ENCODE peak calls at places on chromosome 9, in four cellular contexts. M is SK-N-SH, V is GM12878, L is K562. G is an unnamed sample.

GRCh38 chr9:112193562-112194288 is 18.6 kb upstream of the SUSD1 start:
- DNase-seq in M (no peak), V (no peak), L (no peak), G (no peak)

GRCh38 chr9:114861922-114862605 is 56.2 kb upstream of the TNFSF15 start:
- DNase-seq in L (no peak), M (no peak), V (no peak), G (no peak)

GRCh38 chr9:105887679-105888078 is 193.3 kb downstream of the TMEM38B start:
- DNase-seq in V (no peak), L (no peak), M (no peak), G (no peak)

GRCh38 chr9:27426717-27427645 is 97.1 kb upstream of the IFNK start:
- DNase-seq in V (no peak), L (no peak), M (no peak), G (no peak)

GRCh38 chr9:83430681-83431080 is 107.5 kb downstream of the FRMD3 start:
- DNase-seq in V (no peak), M (no peak), L (no peak), G (no peak)

GRCh38 chr9:80948107-80948506 is 741.2 kb downstream of the TLE1 start:
- DNase-seq in V (no peak), M (no peak), L (no peak), G (no peak)

GRCh38 chr9:16653491-16654407 is 216.7 kb downstream of the BNC2 start:
- DNase-seq in M (peak), L (no peak), V (no peak), G (no peak)

GRCh38 chr9:119375892-119376291 is 6.7 kb upstream of the BRINP1 start:
- DNase-seq in V (no peak), L (no peak), M (peak), G (peak)

GRCh38 chr9:93304574-93305496 is 120.9 kb downstream of the WNK2 start:
- DNase-seq in V (no peak), M (peak), L (peak), G (peak)

GRCh38 chr9:91179237-91180138 is 182.2 kb downstream of the AUH start:
- DNase-seq in V (no peak), L (peak), M (no peak), G (no peak)

GRCh38 chr9:22216730-22217160 is 207.6 kb upstream of the CDKN2B start:
- DNase-seq in M (no peak), V (no peak), L (no peak), G (no peak)

GRCh38 chr9:134344068-134344820 is 18.0 kb downstream of the RXRA start:
- DNase-seq in L (peak), V (no peak), M (no peak), G (peak)

GRCh38 chr9:31699836-31700235 is 684.6 kb upstream of the ACO1 start:
- DNase-seq in V (no peak), M (no peak), L (no peak), G (no peak)

GRCh38 chr9:95197692-95198271 is 119.7 kb downstream of the FANCC start:
- DNase-seq in M (no peak), L (no peak), V (no peak), G (no peak)

GRCh38 chr9:89978185-89978584 is 373.4 kb downstream of the GADD45G start:
- DNase-seq in V (no peak), M (no peak), L (peak), G (no peak)

GRCh38 chr9:127172066-127172707 is 49.8 kb upstream of the ANGPTL2 start:
- DNase-seq in M (no peak), L (no peak), V (no peak), G (no peak)

GRCh38 chr9:100756217-100756616 is 178.3 kb downstream of the CAVIN4 start:
- DNase-seq in V (no peak), L (no peak), M (no peak), G (no peak)

GRCh38 chr9:14207352-14207995 is 106.5 kb downstream of the NFIB start:
- DNase-seq in V (peak), L (no peak), M (no peak), G (no peak)

GRCh38 chr9:119318371-119318770 is 50.9 kb downstream of the BRINP1 start:
- DNase-seq in L (no peak), V (no peak), M (peak), G (peak)

GRCh38 chr9:133690111-133690561 is 48.0 kb downstream of the SARDH start:
- DNase-seq in L (no peak), V (no peak), M (no peak), G (no peak)

DNA sequence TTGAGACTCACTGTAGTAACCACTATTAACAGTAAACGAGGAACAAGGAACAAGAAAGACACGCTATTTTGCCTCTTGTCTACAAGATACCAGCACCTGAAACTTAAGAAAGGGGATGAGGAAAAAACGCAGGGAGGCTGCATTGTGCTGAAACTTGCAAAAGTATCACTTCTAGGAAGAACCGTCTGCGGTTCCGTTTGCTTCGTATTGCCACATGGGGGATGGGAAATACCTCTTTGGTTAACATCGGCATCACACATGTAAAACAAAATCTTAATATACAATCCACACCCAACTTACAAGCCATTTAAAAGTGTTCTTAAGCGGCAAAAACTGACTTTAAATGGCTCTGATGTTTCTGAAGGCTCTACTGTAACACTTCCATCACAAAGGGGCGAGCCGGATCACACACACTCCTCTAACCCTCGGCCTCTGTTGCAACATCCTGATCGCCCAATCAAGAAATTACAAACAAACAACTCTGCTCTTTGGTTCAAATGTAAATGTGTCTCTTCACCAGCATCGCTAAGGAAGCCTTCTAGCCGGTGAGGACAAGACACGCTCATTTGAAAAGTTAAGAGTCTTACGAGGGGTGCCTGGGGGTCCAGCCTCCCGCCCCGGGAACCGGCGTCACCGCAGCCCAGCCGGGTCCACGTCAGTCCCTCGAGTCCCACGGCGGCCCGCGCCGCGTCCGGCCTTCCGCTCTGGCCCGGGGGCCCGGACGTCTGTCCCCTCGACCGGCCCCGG is 621 bp downstream of the SEC16A start:
- DNase-seq in L (no peak), V (no peak), M (peak), G (no peak)
- TF ChIP-seq USF1 in L (no peak), V (no peak), M (no peak), G (no peak)

GRCh38 chr9:36748322-36748899 is 175.7 kb downstream of the MELK start:
- DNase-seq in M (no peak), V (no peak), L (peak), G (peak)
- TF ChIP-seq USF1 in M (no peak), V (no peak), L (no peak), G (peak)

DNA sequence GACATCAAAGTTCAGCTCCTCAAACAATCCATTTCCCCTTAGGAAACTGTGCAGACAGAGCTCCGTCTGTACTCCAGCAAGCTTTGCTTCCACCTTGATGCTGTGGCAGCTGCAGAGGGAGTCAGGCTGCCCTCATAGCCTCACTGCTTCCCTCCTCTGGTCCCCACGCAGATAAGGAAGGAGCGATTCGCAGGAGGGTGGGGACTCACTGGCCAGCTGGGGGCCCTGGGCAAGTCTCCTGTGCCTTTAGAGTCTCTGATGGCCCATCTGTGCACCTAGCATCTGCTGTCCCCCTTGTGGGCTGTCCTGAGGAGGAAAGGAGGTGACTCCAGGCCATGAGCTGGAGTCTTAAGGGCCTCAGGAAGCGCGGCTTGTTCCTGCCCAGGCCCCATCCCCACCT is 121.5 kb downstream of the ENTREP1 start:
- DNase-seq in M (no peak), L (no peak), V (no peak), G (no peak)
- TF ChIP-seq USF1 in M (no peak), L (no peak), V (no peak), G (no peak)

GRCh38 chr9:129185991-129186390 is 7.9 kb upstream of the IER5L start:
- DNase-seq in V (no peak), L (no peak), M (no peak), G (no peak)
- TF ChIP-seq USF1 in V (no peak), L (no peak), M (no peak), G (no peak)

DNA sequence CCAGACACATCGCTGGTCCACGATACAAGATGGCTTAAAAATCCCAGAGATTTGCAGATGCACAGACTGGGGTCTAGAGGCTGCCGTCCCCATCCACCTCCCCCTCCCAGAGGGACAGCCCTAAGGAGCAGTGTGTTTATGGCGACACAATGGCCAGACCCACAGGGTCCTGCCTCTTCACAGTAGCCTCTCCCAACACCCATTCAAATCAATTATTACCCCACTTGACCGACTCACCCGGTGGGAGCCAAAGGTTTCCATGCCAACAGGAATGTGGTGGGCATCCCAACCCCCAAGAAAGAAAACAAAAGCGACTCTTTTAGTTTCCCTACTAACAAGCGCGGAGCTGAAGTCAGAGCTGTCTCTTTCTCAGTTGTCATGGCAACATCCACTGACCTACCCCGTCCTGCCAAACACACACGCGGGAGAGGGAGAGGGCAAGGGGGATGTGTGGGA is 209.0 kb downstream of the TTLL11 start:
- DNase-seq in V (no peak), M (peak), L (no peak), G (no peak)
- TF ChIP-seq USF1 in V (no peak), M (no peak), L (no peak), G (no peak)

GRCh38 chr9:19967567-19968459 is 179.0 kb upstream of the SLC24A2 start:
- DNase-seq in M (no peak), L (no peak), V (no peak), G (peak)
- TF ChIP-seq USF1 in M (no peak), L (no peak), V (no peak), G (no peak)

GRCh38 chr9:136024696-136025316 is 63.6 kb upstream of the UBAC1 start:
- DNase-seq in V (no peak), L (no peak), M (peak), G (peak)

GRCh38 chr9:136024286-136024685 is 63.1 kb upstream of the UBAC1 start:
- DNase-seq in M (no peak), V (no peak), L (no peak), G (no peak)

GRCh38 chr9:136023401-136024225 is 62.4 kb upstream of the UBAC1 start:
- DNase-seq in L (no peak), M (peak), V (no peak), G (peak)

GRCh38 chr9:136026266-136026942 is 65.2 kb upstream of the UBAC1 start:
- DNase-seq in M (no peak), V (no peak), L (no peak), G (no peak)

DNA sequence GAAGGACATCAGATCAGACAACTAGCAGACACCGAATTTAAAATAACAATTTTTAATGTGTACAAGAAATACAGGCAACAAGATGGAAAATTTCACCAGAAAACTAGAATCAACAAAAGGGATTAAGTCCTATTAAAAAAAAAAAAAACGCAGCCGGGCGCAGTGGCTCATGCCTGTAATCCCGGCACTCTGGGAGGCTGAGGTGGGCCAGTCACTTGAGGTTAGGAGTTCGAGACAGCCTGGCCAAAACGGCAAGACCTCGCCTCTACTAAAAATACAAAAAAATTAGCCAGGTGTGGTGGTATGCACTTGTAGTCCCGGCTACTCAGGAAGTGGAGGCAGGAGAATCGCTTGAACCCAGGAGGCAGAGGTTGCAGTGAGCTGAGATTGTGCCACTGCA is 64.3 kb upstream of the UBAC1 start:
- DNase-seq in L (no peak), V (no peak), M (no peak), G (no peak)
- TF ChIP-seq USF1 in L (no peak), V (no peak), M (no peak), G (no peak)

GRCh38 chr9:69873401-69873950 is 52.9 kb downstream of the CFAP95 start:
- DNase-seq in M (no peak), V (no peak), L (no peak), G (no peak)

GRCh38 chr9:69871143-69871834 is 50.7 kb downstream of the CFAP95 start:
- DNase-seq in V (no peak), M (no peak), L (no peak), G (no peak)

GRCh38 chr9:69877852-69878507 is 57.4 kb downstream of the CFAP95 start:
- DNase-seq in L (peak), M (peak), V (no peak), G (no peak)

GRCh38 chr9:69876981-69877380 is 56.4 kb downstream of the CFAP95 start:
- DNase-seq in V (no peak), M (no peak), L (no peak), G (no peak)

DNA sequence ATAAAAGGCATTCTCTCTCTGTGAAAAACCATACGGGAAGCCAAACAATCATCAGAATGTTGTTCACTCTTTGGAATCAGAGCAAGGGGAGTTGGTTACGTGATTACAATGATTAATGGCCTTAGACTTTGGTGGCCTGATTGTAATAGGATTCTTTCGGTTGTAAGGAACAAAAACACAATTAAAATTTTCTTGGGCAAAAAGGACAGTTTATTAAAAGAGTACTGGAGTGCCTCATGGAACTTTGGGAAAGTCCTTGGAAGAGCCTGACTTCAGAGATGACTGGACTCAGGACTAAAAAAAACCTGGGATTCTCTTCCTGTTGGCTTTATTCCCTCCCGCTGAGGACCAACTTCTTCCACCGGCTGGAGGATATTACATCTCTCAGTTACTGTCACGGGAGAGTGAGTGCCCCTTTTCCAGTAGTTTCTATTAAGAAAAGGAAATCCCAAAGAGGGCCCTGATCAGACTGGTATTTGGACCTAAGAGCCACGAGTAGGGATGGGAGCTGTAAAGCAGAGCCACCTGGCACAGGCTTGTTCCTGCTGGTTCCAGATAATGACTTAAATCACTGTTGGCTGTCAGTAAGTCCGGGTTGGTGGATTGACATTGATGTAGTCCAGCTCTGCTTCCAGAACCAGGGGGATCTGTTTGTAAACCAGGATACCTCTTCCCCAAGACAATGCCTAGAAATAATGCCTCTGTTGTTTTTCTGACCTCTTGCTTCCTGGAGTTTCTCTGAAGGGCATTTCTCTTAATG is 53.9 kb downstream of the CFAP95 start:
- DNase-seq in V (no peak), L (no peak), M (peak), G (no peak)
- TF ChIP-seq USF1 in V (no peak), L (no peak), M (no peak), G (no peak)

GRCh38 chr9:99266136-99267023 is 44.3 kb downstream of the SEC61B start:
- DNase-seq in V (peak), M (peak), L (peak), G (peak)

GRCh38 chr9:99259231-99259918 is 37.3 kb downstream of the SEC61B start:
- DNase-seq in M (no peak), L (peak), V (no peak), G (peak)

GRCh38 chr9:99261923-99262322 is 39.8 kb downstream of the SEC61B start:
- DNase-seq in L (no peak), V (no peak), M (no peak), G (no peak)

GRCh38 chr9:99262949-99263418 is 40.9 kb downstream of the SEC61B start:
- DNase-seq in L (no peak), V (peak), M (no peak), G (no peak)

GRCh38 chr9:99264070-99264469 is 42.0 kb downstream of the SEC61B start:
- DNase-seq in V (no peak), M (no peak), L (peak), G (peak)
- TF ChIP-seq USF1 in V (no peak), M (no peak), L (no peak), G (no peak)

GRCh38 chr9:35820076-35820475 is 5.2 kb upstream of the HINT2 start:
- DNase-seq in V (no peak), L (no peak), M (no peak), G (no peak)
- TF ChIP-seq USF1 in V (no peak), L (no peak), M (no peak), G (no peak)